ENCODE peak calls at places on chromosomes 7 and 10, in eight cellular contexts. X is endothelial cell, A is GM13976, T is mucosa of descending colon, C is glutamatergic neuron, Q is GM20000, Z is brain microvascular endothelial cell, K is A549. N is an unnamed sample.

GRCh38 chr7:90720970-90721768 is 125.0 kb downstream of the CDK14 start:
- DNase-seq in X (no peak), A (no peak), Q (no peak), K (no peak), C (no peak), Z (peak; percentile 63), T (peak; percentile 67), N (no peak)

GRCh38 chr7:30751257-30751650 is 681 bp upstream of the INMT start:
- DNase-seq in Q (no peak), T (no peak), K (no peak), Z (no peak), C (no peak), X (no peak), A (no peak), N (no peak)

GRCh38 chr7:157158400-157158799 is 19.7 kb downstream of the UBE3C start:
- DNase-seq in C (no peak), Z (no peak), K (no peak), Q (no peak), A (no peak), X (no peak), T (no peak), N (no peak)

GRCh38 chr7:73945022-73945421 is 83.0 kb upstream of the ELN start:
- DNase-seq in C (no peak), Z (no peak), T (no peak), K (no peak), X (no peak), A (no peak), Q (no peak), N (no peak)

GRCh38 chr7:69457912-69458491 is 140.3 kb upstream of the AUTS2 start:
- DNase-seq in Q (no peak), Z (no peak), K (no peak), T (no peak), A (no peak), C (no peak), X (no peak), N (no peak)

GRCh38 chr10:17238445-17239275 is 10.6 kb downstream of the VIM start:
- DNase-seq in X (peak; percentile 30), Q (no peak), T (no peak), Z (peak; percentile 92), C (no peak), A (no peak), K (peak; percentile 44), N (no peak)

GRCh38 chr7:151954866-151955820 is 1.1 kb upstream of the GALNTL5 start:
- DNase-seq in Z (no peak), X (no peak), C (no peak), K (no peak), T (peak; percentile 16), A (no peak), Q (no peak), N (no peak)

GRCh38 chr7:116034411-116034810 is 3.8 kb upstream of the TFEC start:
- DNase-seq in Z (no peak), A (no peak), X (no peak), C (no peak), T (no peak), Q (no peak), K (no peak), N (no peak)

GRCh38 chr7:81744389-81744788 is 25.5 kb downstream of the HGF start:
- DNase-seq in T (no peak), Q (no peak), K (no peak), Z (no peak), X (no peak), C (no peak), A (no peak), N (no peak)

GRCh38 chr10:133267293-133267692 is 9.4 kb downstream of the ADAM8 start:
- DNase-seq in Z (no peak), K (no peak), X (no peak), Q (no peak), C (no peak), T (no peak), A (no peak), N (no peak)

GRCh38 chr10:1938317-1938716 is 201.0 kb upstream of the ADARB2 start:
- DNase-seq in K (no peak), Q (no peak), T (no peak), A (no peak), X (no peak), Z (no peak), C (no peak), N (no peak)

GRCh38 chr7:115851291-115851690 is 179.3 kb downstream of the TFEC start:
- DNase-seq in Z (peak; percentile 28), Q (peak; percentile 7), K (peak; percentile 61), A (no peak), C (no peak), T (no peak), X (no peak), N (no peak)

GRCh38 chr7:135706858-135707569 is 21.0 kb downstream of the SLC13A4 start:
- DNase-seq in C (no peak), Z (no peak), X (no peak), K (no peak), Q (no peak), A (no peak), T (no peak), N (no peak)

GRCh38 chr7:132805766-132806165 is 229.5 kb upstream of the PLXNA4 start:
- DNase-seq in Q (no peak), Z (no peak), K (no peak), T (no peak), A (no peak), X (no peak), C (no peak), N (no peak)

GRCh38 chr10:121655254-121656142 is 57.3 kb upstream of the FGFR2 start:
- DNase-seq in Z (no peak), A (no peak), K (no peak), T (no peak), X (no peak), C (no peak), Q (no peak), N (no peak)

GRCh38 chr10:102118867-102119266 is 1.3 kb downstream of the LDB1 start:
- DNase-seq in T (peak; percentile 58), X (no peak), C (no peak), Z (no peak), A (no peak), Q (no peak), K (no peak), N (peak; percentile 59)

GRCh38 chr10:113709221-113709838 is 29.6 kb downstream of the CASP7 start:
- DNase-seq in A (no peak), Z (peak; percentile 82), Q (no peak), T (no peak), X (no peak), C (no peak), K (peak; percentile 7), N (no peak)

GRCh38 chr7:96952974-96953391 is 52.4 kb upstream of the DLX6 start:
- DNase-seq in X (no peak), K (no peak), A (no peak), T (no peak), C (no peak), Z (peak; percentile 22), Q (no peak), N (no peak)

GRCh38 chr7:133517766-133518165 is 264.9 kb downstream of the EXOC4 start:
- DNase-seq in T (no peak), K (no peak), C (no peak), A (no peak), Z (no peak), Q (no peak), X (no peak), N (no peak)

GRCh38 chr7:47374538-47374937 is 207.4 kb downstream of the TNS3 start:
- DNase-seq in C (peak; percentile 6), K (no peak), A (no peak), Q (no peak), X (no peak), T (no peak), Z (no peak), N (no peak)

GRCh38 chr10:72292223-72292691 is 18.5 kb downstream of the DDIT4 start:
- DNase-seq in A (peak; percentile 55), Z (no peak), X (no peak), T (peak; percentile 64), Q (no peak), C (no peak), K (peak; percentile 76), N (no peak)

GRCh38 chr10:43355749-43356371 is 15.6 kb upstream of the FXYD4 start:
- DNase-seq in Q (no peak), C (no peak), A (no peak), Z (peak; percentile 39), X (no peak), T (peak; percentile 76), K (peak; percentile 82), N (no peak)

GRCh38 chr7:25857376-25858067 is 294.5 kb upstream of the NFE2L3 start:
- DNase-seq in Q (no peak), X (peak; percentile 48), C (peak; percentile 24), K (peak; percentile 61), Z (no peak), A (no peak), T (peak; percentile 87), N (no peak)

GRCh38 chr7:41315764-41316163 is 387.1 kb downstream of the INHBA start:
- DNase-seq in C (no peak), T (peak; percentile 17), X (peak; percentile 26), A (no peak), Z (no peak), K (no peak), Q (no peak), N (no peak)
- TF ChIP-seq CTCF in C (no peak), T (no peak), X (no peak), A (no peak), Z (peak; percentile 63), K (no peak), Q (no peak), N (no peak)

GRCh38 chr10:125002044-125002422 is 60.1 kb downstream of the ZRANB1 start:
- DNase-seq in C (no peak), K (no peak), Q (peak; percentile 10), T (no peak), A (no peak), Z (no peak), X (no peak), N (no peak)

GRCh38 chr10:125004571-125005311 is 62.8 kb downstream of the ZRANB1 start:
- DNase-seq in K (no peak), C (no peak), X (no peak), Z (no peak), T (no peak), A (peak; percentile 36), Q (no peak), N (peak; percentile 9)

GRCh38 chr10:125003901-125004467 is 62.1 kb downstream of the ZRANB1 start:
- DNase-seq in Q (no peak), K (no peak), X (no peak), T (no peak), Z (no peak), C (no peak), A (no peak), N (peak; percentile 9)

GRCh38 chr10:125002423-125003145 is 60.7 kb downstream of the ZRANB1 start:
- DNase-seq in K (no peak), C (no peak), Z (no peak), T (no peak), A (peak; percentile 25), Q (peak; percentile 7), X (no peak), N (no peak)

GRCh38 chr10:125003146-125003900 is 61.4 kb downstream of the ZRANB1 start:
- DNase-seq in X (no peak), T (no peak), A (peak; percentile 45), Q (no peak), C (no peak), Z (no peak), K (no peak), N (peak; percentile 4)
- TF ChIP-seq CTCF in X (no peak), T (no peak), A (no peak), Q (no peak), C (no peak), Z (peak; percentile 33), K (no peak), N (no peak)

GRCh38 chr7:43296306-43296705 is 183.9 kb downstream of the HECW1 start:
- DNase-seq in K (peak; percentile 7), A (no peak), T (no peak), Z (no peak), Q (no peak), C (no peak), X (no peak), N (no peak)
- TF ChIP-seq CTCF in K (no peak), A (no peak), T (no peak), Z (peak; percentile 45), Q (no peak), C (no peak), X (no peak), N (no peak)

GRCh38 chr10:15824498-15824897 is 35.8 kb downstream of the MINDY3 start:
- DNase-seq in Z (no peak), K (peak; percentile 9), C (no peak), Q (no peak), A (no peak), T (no peak), X (no peak), N (no peak)
- TF ChIP-seq CTCF in Z (peak; percentile 8), K (peak; percentile 48), C (peak; percentile 81), Q (no peak), A (no peak), T (no peak), X (peak; percentile 77), N (no peak)